ENCODE peak calls at places on chromosomes 2 and 18, in seven cellular contexts. X is DND-41; E is hepatocyte; A is breast epithelium; H is PC-3; J is CD8-positive, alpha-beta memory T cell; M is CD8-positive, alpha-beta T cell. P is an unnamed sample. For H3K4me1, the result is how much of the 10 kb centered on the place peaks cover.

GRCh38 chr2:229733606-229734205 is 19.4 kb upstream of the DNER start:
- DNase-seq in X (no peak), E (no peak), A (no peak), H (no peak), J (no peak), M (no peak), P (no peak)

GRCh38 chr2:42777883-42778805 is 14.2 kb upstream of the OXER1 start:
- DNase-seq in X (no peak), E (no peak), A (no peak), H (no peak), J (no peak), M (no peak), P (no peak)

GRCh38 chr18:13086906-13087305 is 95.7 kb downstream of the CEP192 start:
- DNase-seq in X (no peak), E (no peak), A (no peak), H (no peak), J (no peak), M (no peak), P (no peak)

GRCh38 chr2:119809329-119810038 is 49.8 kb downstream of the PTPN4 start:
- DNase-seq in X (no peak), E (no peak), A (no peak), H (peak), J (no peak), M (no peak), P (no peak)

GRCh38 chr2:232588680-232589585 is 38.4 kb downstream of the EIF4E2 start:
- DNase-seq in X (no peak), E (peak), A (peak), H (peak), J (no peak), M (no peak), P (no peak)

GRCh38 chr2:234763051-234763909 is 188.5 kb upstream of the SH3BP4 start:
- DNase-seq in X (no peak), E (no peak), A (no peak), H (no peak), J (no peak), M (no peak), P (no peak)

GRCh38 chr18:45619062-45619825 is 4.0 kb downstream of the SLC14A2 start:
- DNase-seq in X (no peak), E (peak), A (no peak), H (no peak), J (no peak), M (no peak), P (peak)

GRCh38 chr2:273338-273737 is 8.6 kb downstream of the ACP1 start:
- DNase-seq in X (no peak), E (no peak), A (no peak), H (no peak), J (no peak), M (no peak), P (no peak)

GRCh38 chr2:171516793-171517192 is 5.5 kb upstream of the CYBRD1 start:
- DNase-seq in X (no peak), E (no peak), A (no peak), H (no peak), J (no peak), M (no peak), P (no peak)

GRCh38 chr2:160736629-160737028 is 243.0 kb upstream of the RBMS1 start:
- DNase-seq in X (no peak), E (no peak), A (no peak), H (peak), J (no peak), M (no peak), P (no peak)

GRCh38 chr2:190765386-190766173 is 115.0 kb upstream of the GLS start:
- DNase-seq in X (no peak), E (no peak), A (no peak), H (peak), J (no peak), M (no peak), P (no peak)

GRCh38 chr2:231364961-231365810 is 30.3 kb upstream of the B3GNT7 start:
- DNase-seq in X (no peak), E (peak), A (no peak), H (peak), J (no peak), M (no peak), P (peak)

GRCh38 chr18:51668101-51668500 is 470.6 kb upstream of the MEX3C start:
- DNase-seq in X (peak), E (peak), A (no peak), H (peak), J (no peak), M (no peak), P (no peak)

GRCh38 chr2:241798631-241799521 is 10.1 kb upstream of the NEU4 start:
- DNase-seq in X (no peak), E (no peak), A (no peak), H (no peak), J (peak), M (no peak), P (peak)

GRCh38 chr2:122525341-122525740 is 769.9 kb downstream of the TSN start:
- DNase-seq in X (no peak), E (no peak), A (no peak), H (no peak), J (no peak), M (no peak), P (no peak)

GRCh38 chr2:213500881-213501280 is 216.6 kb downstream of the SPAG16 start:
- DNase-seq in X (no peak), E (no peak), A (no peak), H (no peak), J (no peak), M (no peak), P (no peak)
- H3K4me3 ChIP-seq in X (no peak), E (no peak), A (no peak), H (no peak), J (no peak), M (no peak), P (no peak)

GRCh38 chr2:155840661-155841060 is 491.9 kb downstream of the NR4A2 start:
- DNase-seq in X (no peak), E (no peak), A (no peak), H (no peak), J (no peak), M (no peak), P (no peak)
- H3K4me1 ChIP-seq in X (under half), E (under half), A (under half), H (under half), J (under half), M (under half), P (under half)

DNA sequence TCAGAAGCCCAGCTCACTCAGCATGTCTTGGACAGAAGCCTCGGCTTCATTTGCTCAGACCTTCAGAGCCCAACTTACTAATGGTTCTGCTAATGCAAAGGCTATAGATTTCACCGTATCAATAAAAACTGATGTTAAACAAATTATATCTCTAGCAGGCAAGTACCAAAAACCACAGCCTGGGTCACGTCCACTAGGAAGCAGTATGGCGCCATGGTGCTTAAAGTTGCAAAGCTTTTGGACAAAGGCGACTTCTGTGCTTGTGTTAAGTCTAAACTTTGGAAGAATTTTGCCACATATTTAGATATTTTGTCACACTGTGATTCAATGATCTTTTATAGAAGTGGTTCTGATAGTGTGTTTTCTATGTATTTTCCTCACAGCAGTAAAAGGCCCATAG is 276.8 kb upstream of the PARD3B start:
- DNase-seq in X (no peak), E (no peak), A (no peak), H (no peak), J (no peak), M (no peak), P (no peak)
- H3K27ac ChIP-seq in X (no peak), E (no peak), A (no peak), H (no peak), J (no peak), M (no peak), P (no peak)

DNA sequence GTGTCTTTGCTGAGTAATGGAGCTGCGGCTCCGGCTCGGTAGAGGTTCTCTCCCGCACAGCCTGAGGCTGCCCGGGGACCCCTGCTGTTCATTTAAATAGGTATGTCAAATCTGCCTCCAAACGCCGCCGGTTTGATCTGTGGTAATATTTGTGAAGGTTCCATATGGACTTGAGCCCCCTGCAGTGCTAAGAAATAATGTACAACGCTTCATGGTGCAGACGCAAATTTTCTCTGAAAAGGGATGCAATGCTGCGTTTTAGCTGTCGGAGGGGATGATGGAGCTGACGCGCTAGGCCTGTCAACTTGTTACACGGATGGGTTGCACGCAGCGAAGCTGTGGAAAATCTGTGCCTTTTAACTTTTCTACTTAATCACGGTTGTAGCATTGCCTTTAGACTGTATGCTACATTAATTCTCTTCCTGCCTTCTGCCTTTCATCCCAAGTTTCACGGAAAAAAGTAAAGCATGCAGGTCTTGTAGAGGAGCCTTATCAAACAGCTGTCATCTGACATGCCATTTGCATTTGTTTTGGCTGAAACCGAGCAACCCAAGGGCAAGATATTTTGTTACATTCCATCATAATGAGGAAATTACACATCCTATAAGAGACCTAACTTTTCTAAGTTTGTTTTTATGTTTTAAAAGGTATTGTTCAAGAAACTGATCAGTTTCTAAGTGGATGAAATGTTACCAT is 43.3 kb downstream of the MRPS9 start:
- DNase-seq in X (no peak), E (no peak), A (no peak), H (no peak), J (no peak), M (no peak), P (no peak)
- H3K4me3 ChIP-seq in X (no peak), E (no peak), A (no peak), H (no peak), J (no peak), M (no peak), P (no peak)

GRCh38 chr2:240440251-240440650 is 4.8 kb downstream of the GPC1 start:
- DNase-seq in X (no peak), E (no peak), A (no peak), H (no peak), J (no peak), M (peak), P (no peak)

GRCh38 chr2:240437861-240438809 is 2.7 kb downstream of the GPC1 start:
- DNase-seq in X (peak), E (peak), A (no peak), H (peak), J (peak), M (peak), P (peak)

GRCh38 chr2:240439698-240440151 is 4.3 kb downstream of the GPC1 start:
- DNase-seq in X (no peak), E (no peak), A (no peak), H (no peak), J (peak), M (no peak), P (peak)

GRCh38 chr2:240437181-240437860 is 1.9 kb downstream of the GPC1 start:
- DNase-seq in X (no peak), E (no peak), A (no peak), H (no peak), J (peak), M (peak), P (peak)

DNA sequence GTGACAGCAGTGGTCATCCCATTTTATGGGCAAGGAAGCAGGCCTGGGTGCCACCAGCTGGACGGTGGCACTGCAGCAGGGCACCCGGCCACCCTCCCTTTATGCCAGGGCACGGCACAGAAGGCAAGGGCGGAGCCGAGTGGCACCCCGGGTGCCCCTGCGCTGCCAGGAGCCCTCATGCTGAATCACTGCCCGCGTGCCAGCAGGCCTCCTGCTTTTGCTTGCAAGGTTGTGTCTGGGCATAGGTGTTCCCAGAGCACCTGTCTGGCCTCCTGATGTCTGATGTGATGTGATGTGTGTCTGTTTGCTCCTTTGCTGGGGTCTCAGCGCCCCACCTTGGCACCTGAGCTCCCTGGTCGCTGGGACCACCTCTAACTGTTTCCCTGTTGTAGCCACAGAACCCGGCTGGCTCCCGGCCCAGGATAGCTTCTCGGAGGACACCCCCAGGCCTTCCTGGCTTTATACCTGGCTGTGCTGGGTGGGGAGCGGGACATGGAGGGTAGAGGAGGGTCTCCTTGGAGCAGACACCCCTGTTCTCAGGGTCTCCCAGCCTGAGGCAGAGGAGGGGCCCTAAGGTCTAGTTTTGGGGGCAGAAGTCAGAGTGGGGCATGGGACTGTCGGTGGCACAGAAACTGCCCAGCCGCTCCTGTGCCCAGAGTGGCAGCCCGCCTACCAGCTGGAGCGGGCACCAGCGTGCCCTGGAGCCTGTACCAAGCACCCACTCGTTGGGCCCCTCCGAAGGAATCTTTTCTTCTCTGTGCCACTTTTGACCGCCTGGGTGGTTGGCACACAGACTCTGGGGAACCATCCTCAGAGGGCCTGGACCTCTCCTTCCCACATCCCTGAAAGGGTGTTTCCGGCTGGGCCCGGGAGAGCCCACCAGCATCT is 3.6 kb downstream of the GPC1 start:
- DNase-seq in X (no peak), E (no peak), A (no peak), H (no peak), J (peak), M (peak), P (no peak)
- H3K4me1 ChIP-seq in X (under half), E (under half), A (under half), H (under half), J (under half), M (under half), P (under half)

GRCh38 chr18:61841709-61842108 is 51.1 kb downstream of the RNF152 start:
- DNase-seq in X (no peak), E (no peak), A (no peak), H (no peak), J (no peak), M (no peak), P (no peak)
- H3K27ac ChIP-seq in X (peak), E (no peak), A (no peak), H (no peak), J (no peak), M (no peak), P (peak)

P was measured in tibial artery.